ENCODE peak calls at places on chromosome 17, in seven cellular contexts. N, S, L, U, H, Q and G are unnamed samples.

GRCh38 chr17:37160940-37161339 is 212.2 kb downstream of the AATF start:
- DNase-seq in N (no peak), S (no peak), L (no peak), U (no peak), H (no peak), Q (peak; percentile 37), G (no peak)

GRCh38 chr17:77451271-77451893 is 310.6 kb downstream of the SEC14L1 start:
- DNase-seq in N (peak; percentile 79), S (peak; percentile 95), L (peak; percentile 77), U (peak; percentile 92), H (peak; percentile 97), Q (no peak), G (peak; percentile 80)

GRCh38 chr17:35969558-35970442 is 11.5 kb downstream of the CCL16 start:
- DNase-seq in N (peak; percentile 29), S (peak; percentile 90), L (peak; percentile 42), U (peak; percentile 86), H (peak; percentile 89), Q (peak; percentile 84), G (peak; percentile 45)

GRCh38 chr17:48484850-48485249 is 46.0 kb downstream of the HOXB1 start:
- DNase-seq in N (no peak), S (no peak), L (no peak), U (no peak), H (no peak), Q (peak; percentile 45), G (no peak)

GRCh38 chr17:58277107-58277506 is 3.6 kb downstream of the MPO start:
- DNase-seq in N (no peak), S (no peak), L (no peak), U (no peak), H (peak; percentile 25), Q (peak; percentile 26), G (peak; percentile 4)

GRCh38 chr17:17751489-17751995 is 70.3 kb downstream of the RAI1 start:
- DNase-seq in N (no peak), S (no peak), L (no peak), U (no peak), H (no peak), Q (no peak), G (peak; percentile 31)

GRCh38 chr17:15920758-15921239 is 24.1 kb upstream of the ADORA2B start:
- DNase-seq in N (no peak), S (no peak), L (no peak), U (no peak), H (no peak), Q (peak; percentile 95), G (no peak)

GRCh38 chr17:47300718-47301117 is 23.0 kb upstream of the EFCAB13 start:
- DNase-seq in N (no peak), S (no peak), L (no peak), U (no peak), H (no peak), Q (no peak), G (no peak)

GRCh38 chr17:36884495-36885160 is 52.6 kb upstream of the LHX1 start:
- DNase-seq in N (no peak), S (peak; percentile 59), L (no peak), U (no peak), H (no peak), Q (no peak), G (no peak)

GRCh38 chr17:4711671-4712111 is 1.3 kb downstream of the ARRB2 start:
- DNase-seq in N (no peak), S (no peak), L (no peak), U (no peak), H (no peak), Q (no peak), G (no peak)

GRCh38 chr17:81486174-81486810 is 26.3 kb downstream of the ACTG1 start:
- DNase-seq in N (no peak), S (no peak), L (no peak), U (no peak), H (no peak), Q (no peak), G (no peak)

GRCh38 chr17:42271277-42271922 is 4.8 kb downstream of the STAT5B start:
- DNase-seq in N (no peak), S (no peak), L (no peak), U (no peak), H (no peak), Q (no peak), G (no peak)

GRCh38 chr17:45277992-45278391 is 16.1 kb upstream of the SPATA32 start:
- DNase-seq in N (no peak), S (no peak), L (peak; percentile 47), U (no peak), H (no peak), Q (no peak), G (no peak)

GRCh38 chr17:74368341-74369152 is 1.2 kb downstream of the GPR142 start:
- DNase-seq in N (peak; percentile 75), S (peak; percentile 85), L (peak; percentile 76), U (peak; percentile 60), H (peak; percentile 85), Q (peak; percentile 66), G (peak; percentile 65)

GRCh38 chr17:19386276-19386863 is 620 bp downstream of the MFAP4 start:
- DNase-seq in N (peak; percentile 51), S (no peak), L (peak; percentile 68), U (no peak), H (peak; percentile 24), Q (peak; percentile 73), G (no peak)

GRCh38 chr17:29588561-29589411 is 662 bp downstream of the GIT1 start:
- DNase-seq in N (peak; percentile 44), S (no peak), L (no peak), U (no peak), H (peak; percentile 79), Q (peak; percentile 52), G (peak; percentile 75)

GRCh38 chr17:34578656-34579016 is 746 bp upstream of the TMEM132E start:
- DNase-seq in N (no peak), S (no peak), L (no peak), U (no peak), H (no peak), Q (no peak), G (no peak)

GRCh38 chr17:26792486-26792885 is 501.4 kb upstream of the WSB1 start:
- DNase-seq in N (no peak), S (no peak), L (no peak), U (peak; percentile 73), H (no peak), Q (no peak), G (no peak)
- H3K9me3 ChIP-seq in N (peaks cover 90% of the 10 kb centered on the region), S (peaks cover 100% of the 10 kb centered on the region), L (peaks cover 100% of the 10 kb centered on the region), U (peaks cover 25% of the 10 kb centered on the region), H (peaks cover 60% of the 10 kb centered on the region), Q (peaks cover 61% of the 10 kb centered on the region), G (peaks cover 11% of the 10 kb centered on the region)

GRCh38 chr17:38711792-38712571 is 6.9 kb downstream of the MLLT6 start:
- DNase-seq in N (no peak), S (peak; percentile 30), L (peak; percentile 67), U (no peak), H (no peak), Q (no peak), G (no peak)
- H3K27ac ChIP-seq in N (peak overlapping the region; percentile 31), S (no peak overlapping the region), L (peak overlapping the region; percentile 76), U (no peak overlapping the region), H (no peak overlapping the region), Q (no peak overlapping the region), G (no peak overlapping the region)

DNA sequence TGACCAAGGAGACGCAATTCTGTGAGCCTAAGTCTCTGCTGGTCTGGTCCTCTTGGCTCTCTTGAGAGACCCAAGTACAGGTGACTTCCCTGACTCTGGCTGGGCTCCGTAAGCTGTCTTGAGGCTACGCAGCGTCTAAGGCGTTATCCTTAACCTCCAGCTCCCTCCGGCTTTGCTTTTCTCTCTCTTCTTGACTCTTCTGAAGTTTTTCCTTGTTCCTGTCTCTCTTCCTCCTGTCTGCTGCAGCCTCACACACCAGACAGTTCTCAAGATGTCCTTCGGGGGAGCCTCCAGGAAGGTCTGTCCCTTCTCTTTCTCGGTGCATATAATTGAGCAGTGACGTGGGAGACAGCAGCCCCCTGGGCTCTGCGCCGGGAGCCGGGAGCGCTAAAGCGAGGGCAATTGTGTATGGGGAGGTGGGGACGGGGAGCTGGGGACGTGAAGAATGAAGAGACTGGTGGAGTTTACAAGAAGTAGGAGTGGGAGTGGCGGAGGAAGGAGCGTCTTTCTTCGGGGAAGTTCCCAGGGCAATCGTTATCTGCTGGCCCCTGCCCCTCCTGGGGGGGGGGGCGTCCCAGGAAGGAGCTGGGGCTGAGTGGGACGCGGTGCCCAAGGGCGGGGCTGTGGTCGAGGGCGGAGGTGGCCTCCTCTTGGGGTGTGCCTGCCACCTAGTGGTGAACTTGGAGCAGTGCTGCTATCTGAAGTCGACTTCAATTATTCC is 6.9 kb upstream of the PIRT start:
- DNase-seq in N (peak; percentile 74), S (peak; percentile 90), L (peak; percentile 74), U (peak; percentile 58), H (peak; percentile 81), Q (peak; percentile 82), G (peak; percentile 43)
- H3K9me3 ChIP-seq in N (no peaks in the 10 kb centered on the region), S (no peaks in the 10 kb centered on the region), L (peaks cover 8% of the 10 kb centered on the region), U (peaks cover 4% of the 10 kb centered on the region), H (no peaks in the 10 kb centered on the region), Q (no peaks in the 10 kb centered on the region), G (no peaks in the 10 kb centered on the region)

GRCh38 chr17:1928976-1929375 is 96.2 kb downstream of the RTN4RL1 start:
- DNase-seq in N (peak; percentile 73), S (no peak), L (peak; percentile 68), U (no peak), H (peak; percentile 3), Q (no peak), G (no peak)

GRCh38 chr17:1931759-1932579 is 93.2 kb downstream of the RTN4RL1 start:
- DNase-seq in N (peak; percentile 58), S (peak; percentile 85), L (peak; percentile 40), U (peak; percentile 83), H (peak; percentile 92), Q (no peak), G (no peak)

GRCh38 chr17:1934901-1935300 is 90.2 kb downstream of the RTN4RL1 start:
- DNase-seq in N (no peak), S (peak; percentile 27), L (no peak), U (no peak), H (no peak), Q (no peak), G (no peak)

GRCh38 chr17:1933875-1934715 is 91.0 kb downstream of the RTN4RL1 start:
- DNase-seq in N (no peak), S (peak; percentile 31), L (no peak), U (no peak), H (peak; percentile 61), Q (no peak), G (no peak)

DNA sequence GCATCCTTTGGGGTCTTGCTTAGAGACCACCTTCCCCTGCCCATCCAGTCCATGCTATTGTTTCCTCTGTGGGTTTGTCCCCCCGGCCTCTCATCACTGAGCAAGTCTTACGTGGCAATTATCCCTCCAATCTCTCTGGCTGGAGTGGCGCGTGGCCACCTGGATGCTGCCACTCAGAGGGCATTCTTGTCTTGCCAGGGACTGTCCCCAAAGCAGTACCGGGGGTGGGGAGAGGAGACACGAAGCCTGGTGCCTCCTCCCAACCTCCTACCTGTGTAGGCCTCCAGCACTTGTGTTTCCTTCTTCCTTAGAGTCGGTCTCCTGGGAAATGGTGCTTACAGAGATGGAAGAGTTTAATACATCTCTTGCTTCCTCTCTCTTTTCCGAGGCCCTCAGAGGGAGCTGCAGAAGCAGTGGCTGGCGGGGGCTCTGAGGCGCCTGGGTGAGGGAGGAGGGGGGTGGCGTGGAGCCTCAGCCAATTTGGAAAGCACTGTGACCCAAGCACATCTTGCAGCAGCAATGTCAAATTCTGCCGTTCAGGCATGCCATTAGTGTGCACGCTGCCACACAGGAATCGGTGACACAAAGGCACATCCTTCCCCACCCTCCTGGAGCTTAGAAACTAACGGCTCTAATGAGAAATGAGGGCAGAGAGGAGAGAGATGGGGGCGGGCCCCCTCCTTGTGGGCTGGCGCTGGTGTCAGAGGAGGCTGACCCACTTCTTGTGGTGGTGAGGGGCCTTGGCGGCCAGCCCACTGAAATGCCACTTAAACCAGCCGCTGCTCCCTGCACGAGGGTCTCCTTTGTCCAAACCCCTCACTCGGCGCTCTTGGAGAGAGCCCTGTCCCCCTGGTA is 95.0 kb downstream of the RTN4RL1 start:
- DNase-seq in N (no peak), S (peak; percentile 30), L (no peak), U (no peak), H (peak; percentile 34), Q (no peak), G (no peak)
- H3K27ac ChIP-seq in N (no peak overlapping the region), S (no peak overlapping the region), L (no peak overlapping the region), U (peak overlapping the region; percentile 44), H (peak overlapping the region; percentile 34), Q (no peak overlapping the region), G (no peak overlapping the region)